ENCODE peak calls at places on chromosomes 7 and 10, in five cellular contexts. L is non-pigmented ciliary epithelial cell; C is IMR-90; X is CD4-positive, alpha-beta T cell; S is iPS-NIHi11. N is an unnamed sample.

GRCh38 chr10:61452655-61453641 is at the start of gene TMEM26:
- DNase-seq in L (no peak), S (peak), C (peak), X (no peak), N (peak)

GRCh38 chr10:126935263-126935946 is 30.2 kb downstream of the DOCK1 start:
- DNase-seq in C (peak), S (peak), X (no peak), L (no peak), N (no peak)

GRCh38 chr10:76558586-76558985 is 1079.0 kb downstream of the KCNMA1 start:
- DNase-seq in C (peak), S (no peak), L (peak), X (no peak), N (no peak)

GRCh38 chr7:149547126-149547525 is 49.5 kb upstream of the ZNF746 start:
- DNase-seq in X (no peak), L (no peak), C (no peak), S (no peak), N (no peak)

GRCh38 chr7:134778941-134779740 is at the start of gene CALD1:
- DNase-seq in S (peak), C (peak), L (peak), X (no peak), N (peak)

GRCh38 chr7:23246540-23246939 is at the start of gene GPNMB:
- DNase-seq in X (no peak), L (no peak), S (peak), C (peak), N (no peak)

GRCh38 chr10:75191821-75192568 is 18.6 kb upstream of the VDAC2 start:
- DNase-seq in S (no peak), X (no peak), L (peak), C (peak), N (no peak)

GRCh38 chr7:105985250-105985649 is 22.2 kb downstream of the CDHR3 start:
- DNase-seq in S (no peak), C (no peak), L (no peak), X (no peak), N (no peak)

GRCh38 chr10:101828734-101829551 is 10.7 kb upstream of the OGA start:
- DNase-seq in X (no peak), L (no peak), C (no peak), S (no peak), N (peak)

GRCh38 chr10:71729023-71729649 is 9.6 kb upstream of the C10orf105 start:
- DNase-seq in S (no peak), X (no peak), C (no peak), L (no peak), N (no peak)

GRCh38 chr7:66683770-66684123 is 55.1 kb downstream of the KCTD7 start:
- DNase-seq in S (no peak), L (no peak), X (no peak), C (no peak), N (no peak)

GRCh38 chr10:29501692-29502091 is 133.1 kb downstream of the SVIL start:
- DNase-seq in C (peak), X (no peak), L (no peak), S (no peak), N (no peak)

GRCh38 chr10:132685921-132686680 is 99.8 kb downstream of the NKX6-2 start:
- DNase-seq in X (peak), S (no peak), L (no peak), C (no peak), N (no peak)

N was measured in D341Med.